ENCODE peak calls at places on chromosomes 6 and 20, in seven cellular contexts. One of them, this sample, is unnamed.

GRCh38 chr6:81736428-81736827 is 16.1 kb downstream of the TENT5A start:
- DNase-seq in OCI-LY7: no peak
- DNase-seq in HCT116: no peak
- DNase-seq in vagina: no peak
- DNase-seq in right atrium auricular region: no peak
- DNase-seq in uterus: no peak
- DNase-seq in ovary: no peak
- DNase-seq in this sample: no peak

GRCh38 chr6:139540276-139540675 is 165.8 kb upstream of the CITED2 start:
- DNase-seq in right atrium auricular region: no peak
- DNase-seq in vagina: no peak
- DNase-seq in ovary: no peak
- DNase-seq in OCI-LY7: no peak
- DNase-seq in HCT116: no peak
- DNase-seq in uterus: no peak
- DNase-seq in this sample: peak; percentile 41

GRCh38 chr20:63878855-63879254 is 13.8 kb downstream of the TPD52L2 start:
- DNase-seq in uterus: no peak
- DNase-seq in vagina: no peak
- DNase-seq in HCT116: no peak
- DNase-seq in ovary: no peak
- DNase-seq in OCI-LY7: no peak
- DNase-seq in right atrium auricular region: no peak
- DNase-seq in this sample: no peak

GRCh38 chr20:49573900-49574416 is 6.0 kb upstream of the PTGIS start:
- DNase-seq in right atrium auricular region: peak; percentile 86
- DNase-seq in uterus: peak; percentile 44
- DNase-seq in vagina: peak; percentile 82
- DNase-seq in OCI-LY7: no peak
- DNase-seq in ovary: peak; percentile 11
- DNase-seq in HCT116: no peak
- DNase-seq in this sample: no peak

GRCh38 chr6:169828176-169828575 is 76.8 kb downstream of the ERMARD start:
- DNase-seq in right atrium auricular region: peak; percentile 48
- DNase-seq in OCI-LY7: no peak
- DNase-seq in vagina: peak; percentile 69
- DNase-seq in uterus: no peak
- DNase-seq in ovary: peak; percentile 13
- DNase-seq in HCT116: no peak
- DNase-seq in this sample: no peak

GRCh38 chr6:166556871-166557322 is 29.6 kb downstream of the RAMACL start:
- DNase-seq in vagina: peak; percentile 95
- DNase-seq in ovary: peak; percentile 59
- DNase-seq in HCT116: peak; percentile 86
- DNase-seq in OCI-LY7: no peak
- DNase-seq in uterus: peak; percentile 87
- DNase-seq in right atrium auricular region: peak; percentile 87
- DNase-seq in this sample: peak; percentile 83

GRCh38 chr6:143598466-143599080 is 79.2 kb upstream of the PHACTR2 start:
- DNase-seq in OCI-LY7: no peak
- DNase-seq in HCT116: no peak
- DNase-seq in vagina: no peak
- DNase-seq in ovary: no peak
- DNase-seq in uterus: no peak
- DNase-seq in right atrium auricular region: no peak
- DNase-seq in this sample: no peak

GRCh38 chr6:26445934-26446667 is 5.8 kb downstream of the BTN3A3 start:
- DNase-seq in OCI-LY7: no peak
- DNase-seq in right atrium auricular region: no peak
- DNase-seq in uterus: no peak
- DNase-seq in ovary: no peak
- DNase-seq in HCT116: no peak
- DNase-seq in vagina: no peak
- DNase-seq in this sample: no peak

GRCh38 chr20:10490706-10491105 is 55.6 kb downstream of the SLX4IP start:
- DNase-seq in HCT116: no peak
- DNase-seq in uterus: no peak
- DNase-seq in vagina: no peak
- DNase-seq in OCI-LY7: no peak
- DNase-seq in ovary: no peak
- DNase-seq in right atrium auricular region: no peak
- DNase-seq in this sample: no peak

GRCh38 chr6:22045261-22045912 is 251.4 kb downstream of the PRL start:
- DNase-seq in vagina: no peak
- DNase-seq in OCI-LY7: no peak
- DNase-seq in right atrium auricular region: no peak
- DNase-seq in ovary: no peak
- DNase-seq in uterus: no peak
- DNase-seq in HCT116: no peak
- DNase-seq in this sample: no peak

GRCh38 chr20:44496976-44497375 is 21.3 kb downstream of the TTPAL start:
- DNase-seq in uterus: no peak
- DNase-seq in OCI-LY7: no peak
- DNase-seq in HCT116: peak; percentile 39
- DNase-seq in right atrium auricular region: no peak
- DNase-seq in ovary: no peak
- DNase-seq in vagina: no peak
- DNase-seq in this sample: no peak
- H3K4me1 ChIP-seq in uterus: no peaks in the 10 kb centered on the region
- H3K4me1 ChIP-seq in OCI-LY7: no peaks in the 10 kb centered on the region
- H3K4me1 ChIP-seq in HCT116: no peaks in the 10 kb centered on the region
- H3K4me1 ChIP-seq in right atrium auricular region: peaks cover 15% of the 10 kb centered on the region
- H3K4me1 ChIP-seq in ovary: peaks cover 2% of the 10 kb centered on the region
- H3K4me1 ChIP-seq in vagina: peaks cover 43% of the 10 kb centered on the region
- H3K4me1 ChIP-seq in this sample: no peaks in the 10 kb centered on the region

DNA sequence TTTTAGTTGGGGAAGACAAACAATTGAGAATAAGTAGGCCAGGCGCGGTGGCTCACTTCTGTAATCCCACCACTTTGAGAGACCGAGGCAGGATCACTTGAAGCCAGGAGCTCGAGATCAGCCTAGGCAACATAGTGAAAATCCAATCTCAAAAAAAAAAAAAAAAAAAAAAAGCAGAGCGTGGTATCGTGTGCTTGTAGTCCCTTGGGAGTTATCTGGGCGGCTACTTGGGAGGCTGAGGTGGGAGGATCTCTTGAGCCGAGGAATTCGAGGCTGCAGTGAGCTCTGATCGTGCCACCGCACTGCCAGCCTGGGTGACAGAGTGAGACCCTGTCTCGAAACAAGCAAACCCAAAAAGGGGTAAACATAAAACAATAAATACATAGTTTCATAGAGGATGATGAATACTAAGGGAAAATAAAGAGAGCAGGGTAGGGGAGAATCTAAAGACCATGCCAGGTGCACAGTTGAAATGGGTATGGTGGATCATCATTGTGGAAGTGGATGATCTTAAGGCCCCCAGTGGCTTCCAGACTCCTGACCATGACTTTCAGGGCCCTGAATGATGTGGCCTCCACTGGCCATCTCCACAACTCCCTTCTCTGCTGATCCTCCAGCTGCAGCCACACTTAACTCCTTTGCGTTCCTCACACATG is 947 bp downstream of the POFUT1 start:
- DNase-seq in HCT116: no peak
- DNase-seq in uterus: no peak
- DNase-seq in ovary: no peak
- DNase-seq in vagina: no peak
- DNase-seq in right atrium auricular region: no peak
- DNase-seq in OCI-LY7: no peak
- DNase-seq in this sample: no peak
- H3K4me3 ChIP-seq in HCT116: peak overlapping the region; percentile 68
- H3K4me3 ChIP-seq in uterus: peak overlapping the region; percentile 97
- H3K4me3 ChIP-seq in ovary: peak overlapping the region; percentile 91
- H3K4me3 ChIP-seq in vagina: peak overlapping the region; percentile 100
- H3K4me3 ChIP-seq in right atrium auricular region: no peak overlapping the region
- H3K4me3 ChIP-seq in OCI-LY7: peak overlapping the region; percentile 93
- H3K4me3 ChIP-seq in this sample: peak overlapping the region; percentile 99

GRCh38 chr6:111838749-111839484 is 34.3 kb downstream of the FYN start:
- DNase-seq in uterus: no peak
- DNase-seq in HCT116: no peak
- DNase-seq in OCI-LY7: no peak
- DNase-seq in right atrium auricular region: no peak
- DNase-seq in ovary: no peak
- DNase-seq in vagina: no peak
- DNase-seq in this sample: no peak
- H3K4me1 ChIP-seq in uterus: no peaks in the 10 kb centered on the region
- H3K4me1 ChIP-seq in HCT116: no peaks in the 10 kb centered on the region
- H3K4me1 ChIP-seq in OCI-LY7: peaks cover 19% of the 10 kb centered on the region
- H3K4me1 ChIP-seq in right atrium auricular region: peaks cover 58% of the 10 kb centered on the region
- H3K4me1 ChIP-seq in ovary: peaks cover 12% of the 10 kb centered on the region
- H3K4me1 ChIP-seq in vagina: peaks cover 46% of the 10 kb centered on the region
- H3K4me1 ChIP-seq in this sample: peaks cover 2% of the 10 kb centered on the region

GRCh38 chr6:158279615-158280014 is 32.6 kb upstream of the TULP4 start:
- DNase-seq in OCI-LY7: no peak
- DNase-seq in uterus: peak; percentile 61
- DNase-seq in HCT116: no peak
- DNase-seq in ovary: peak; percentile 54
- DNase-seq in right atrium auricular region: no peak
- DNase-seq in vagina: no peak
- DNase-seq in this sample: no peak
- H3K4me3 ChIP-seq in OCI-LY7: no peak overlapping the region
- H3K4me3 ChIP-seq in uterus: no peak overlapping the region
- H3K4me3 ChIP-seq in HCT116: no peak overlapping the region
- H3K4me3 ChIP-seq in ovary: no peak overlapping the region
- H3K4me3 ChIP-seq in right atrium auricular region: no peak overlapping the region
- H3K4me3 ChIP-seq in vagina: no peak overlapping the region
- H3K4me3 ChIP-seq in this sample: no peak overlapping the region

GRCh38 chr6:120186080-120186479 is 836.5 kb upstream of the MAN1A1 start:
- DNase-seq in ovary: no peak
- DNase-seq in uterus: no peak
- DNase-seq in HCT116: no peak
- DNase-seq in right atrium auricular region: no peak
- DNase-seq in vagina: no peak
- DNase-seq in OCI-LY7: no peak
- DNase-seq in this sample: no peak
- H3K4me1 ChIP-seq in ovary: no peaks in the 10 kb centered on the region
- H3K4me1 ChIP-seq in uterus: no peaks in the 10 kb centered on the region
- H3K4me1 ChIP-seq in HCT116: no peaks in the 10 kb centered on the region
- H3K4me1 ChIP-seq in right atrium auricular region: no peaks in the 10 kb centered on the region
- H3K4me1 ChIP-seq in vagina: no peaks in the 10 kb centered on the region
- H3K4me1 ChIP-seq in OCI-LY7: no peaks in the 10 kb centered on the region
- H3K4me1 ChIP-seq in this sample: no peaks in the 10 kb centered on the region

GRCh38 chr20:32443386-32443974 is 85.3 kb downstream of the ASXL1 start:
- DNase-seq in OCI-LY7: peak; percentile 46
- DNase-seq in vagina: no peak
- DNase-seq in HCT116: no peak
- DNase-seq in ovary: no peak
- DNase-seq in right atrium auricular region: no peak
- DNase-seq in uterus: no peak
- DNase-seq in this sample: no peak

GRCh38 chr20:32446301-32447100 is 88.4 kb downstream of the ASXL1 start:
- DNase-seq in HCT116: no peak
- DNase-seq in OCI-LY7: no peak
- DNase-seq in ovary: no peak
- DNase-seq in right atrium auricular region: no peak
- DNase-seq in uterus: no peak
- DNase-seq in vagina: no peak
- DNase-seq in this sample: no peak

GRCh38 chr20:32447136-32448027 is 89.3 kb downstream of the ASXL1 start:
- DNase-seq in right atrium auricular region: no peak
- DNase-seq in uterus: no peak
- DNase-seq in vagina: no peak
- DNase-seq in OCI-LY7: no peak
- DNase-seq in HCT116: no peak
- DNase-seq in ovary: no peak
- DNase-seq in this sample: no peak

GRCh38 chr20:32444474-32445220 is 86.5 kb downstream of the ASXL1 start:
- DNase-seq in OCI-LY7: no peak
- DNase-seq in ovary: no peak
- DNase-seq in HCT116: no peak
- DNase-seq in right atrium auricular region: no peak
- DNase-seq in vagina: no peak
- DNase-seq in uterus: peak; percentile 4
- DNase-seq in this sample: no peak

DNA sequence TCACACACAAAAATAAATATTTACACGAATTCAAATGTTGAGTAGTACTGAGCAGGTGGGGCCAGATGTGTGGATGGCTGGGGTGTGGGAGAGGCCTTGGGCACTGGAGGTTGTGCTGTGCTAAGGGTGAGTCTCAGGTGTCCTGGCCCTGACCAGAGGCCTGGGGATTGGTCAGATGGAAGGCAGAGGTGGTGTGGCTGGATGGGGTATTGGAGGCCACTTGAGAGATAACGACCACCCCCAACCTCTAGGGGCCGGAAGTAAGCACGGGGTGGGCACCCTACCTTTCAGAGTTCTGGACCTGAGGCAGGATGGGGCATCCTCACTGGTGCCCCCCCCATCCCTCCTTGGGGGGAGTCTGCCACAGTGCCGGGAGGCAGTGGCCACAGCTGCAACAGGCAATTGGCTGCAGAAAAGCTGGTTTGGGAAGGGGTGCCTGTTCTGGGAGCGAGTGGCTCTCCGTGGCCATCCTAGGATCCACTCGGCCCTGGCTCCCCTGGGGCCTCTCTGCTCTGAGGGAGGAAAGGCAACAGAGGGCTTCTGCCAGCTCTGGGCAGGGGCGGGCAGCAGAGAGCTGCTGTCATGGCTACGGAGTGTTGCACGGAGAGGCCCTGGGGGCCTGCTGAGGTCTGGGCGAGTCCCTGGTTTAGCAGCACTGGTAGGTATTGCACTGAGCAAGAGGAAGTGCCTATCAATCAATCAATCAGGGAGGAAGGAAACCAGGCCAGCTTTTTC is 87.6 kb downstream of the ASXL1 start:
- DNase-seq in right atrium auricular region: no peak
- DNase-seq in uterus: no peak
- DNase-seq in HCT116: no peak
- DNase-seq in vagina: no peak
- DNase-seq in ovary: no peak
- DNase-seq in OCI-LY7: no peak
- DNase-seq in this sample: no peak
- H3K4me3 ChIP-seq in right atrium auricular region: no peak overlapping the region
- H3K4me3 ChIP-seq in uterus: no peak overlapping the region
- H3K4me3 ChIP-seq in HCT116: no peak overlapping the region
- H3K4me3 ChIP-seq in vagina: no peak overlapping the region
- H3K4me3 ChIP-seq in ovary: no peak overlapping the region
- H3K4me3 ChIP-seq in OCI-LY7: no peak overlapping the region
- H3K4me3 ChIP-seq in this sample: no peak overlapping the region

GRCh38 chr6:15435468-15435867 is 189.6 kb downstream of the JARID2 start:
- DNase-seq in uterus: no peak
- DNase-seq in ovary: no peak
- DNase-seq in HCT116: no peak
- DNase-seq in right atrium auricular region: no peak
- DNase-seq in OCI-LY7: no peak
- DNase-seq in vagina: no peak
- DNase-seq in this sample: no peak
- H3K4me1 ChIP-seq in uterus: no peaks in the 10 kb centered on the region
- H3K4me1 ChIP-seq in ovary: peaks cover 12% of the 10 kb centered on the region
- H3K4me1 ChIP-seq in HCT116: no peaks in the 10 kb centered on the region
- H3K4me1 ChIP-seq in right atrium auricular region: peaks cover 48% of the 10 kb centered on the region
- H3K4me1 ChIP-seq in OCI-LY7: peaks cover 38% of the 10 kb centered on the region
- H3K4me1 ChIP-seq in vagina: peaks cover 45% of the 10 kb centered on the region
- H3K4me1 ChIP-seq in this sample: peaks cover 39% of the 10 kb centered on the region

This sample was measured in small intestine.